ENCODE peak calls at places on chromosomes 11 and 22, in six cellular contexts. One of them, this sample, is unnamed.

GRCh38 chr11:114257621-114258558 is 38.3 kb upstream of the NNMT start:
- DNase-seq in GM12891: no peak
- DNase-seq in SK-N-SH: peak; percentile 81
- DNase-seq in GM12878: no peak
- DNase-seq in HepG2: peak; percentile 64
- DNase-seq in H1: peak; percentile 60
- DNase-seq in this sample: no peak

GRCh38 chr11:106471273-106471672 is 393.8 kb downstream of the AASDHPPT start:
- DNase-seq in HepG2: no peak
- DNase-seq in GM12891: no peak
- DNase-seq in H1: no peak
- DNase-seq in SK-N-SH: no peak
- DNase-seq in GM12878: no peak
- DNase-seq in this sample: no peak

GRCh38 chr11:134207538-134208239 is 16.1 kb downstream of the NCAPD3 start:
- DNase-seq in SK-N-SH: no peak
- DNase-seq in H1: peak; percentile 82
- DNase-seq in HepG2: peak; percentile 9
- DNase-seq in GM12878: no peak
- DNase-seq in GM12891: no peak
- DNase-seq in this sample: no peak

GRCh38 chr11:57312511-57313021 is 12.2 kb downstream of the TNKS1BP1 start:
- DNase-seq in GM12878: no peak
- DNase-seq in HepG2: no peak
- DNase-seq in H1: no peak
- DNase-seq in SK-N-SH: no peak
- DNase-seq in GM12891: no peak
- DNase-seq in this sample: no peak

GRCh38 chr11:63839508-63840355 is 822 bp downstream of the MARK2 start:
- DNase-seq in HepG2: no peak
- DNase-seq in GM12878: no peak
- DNase-seq in H1: no peak
- DNase-seq in GM12891: no peak
- DNase-seq in SK-N-SH: no peak
- DNase-seq in this sample: no peak

GRCh38 chr11:74470526-74470925 is 3.2 kb upstream of the KCNE3 start:
- DNase-seq in SK-N-SH: no peak
- DNase-seq in HepG2: no peak
- DNase-seq in GM12878: no peak
- DNase-seq in H1: no peak
- DNase-seq in GM12891: no peak
- DNase-seq in this sample: no peak

GRCh38 chr22:43566561-43567332 is 154.9 kb downstream of the MPPED1 start:
- DNase-seq in GM12891: no peak
- DNase-seq in GM12878: no peak
- DNase-seq in H1: no peak
- DNase-seq in HepG2: no peak
- DNase-seq in SK-N-SH: no peak
- DNase-seq in this sample: no peak

GRCh38 chr11:70625051-70625450 is 226.7 kb downstream of the CTTN start:
- DNase-seq in H1: no peak
- DNase-seq in SK-N-SH: no peak
- DNase-seq in GM12878: no peak
- DNase-seq in HepG2: no peak
- DNase-seq in GM12891: no peak
- DNase-seq in this sample: no peak

GRCh38 chr11:74265256-74265655 is 46.2 kb downstream of the P4HA3 start:
- DNase-seq in HepG2: no peak
- DNase-seq in SK-N-SH: no peak
- DNase-seq in H1: no peak
- DNase-seq in GM12891: no peak
- DNase-seq in GM12878: no peak
- DNase-seq in this sample: no peak

GRCh38 chr11:109350091-109350490 is 71.9 kb upstream of the C11orf87 start:
- DNase-seq in GM12891: no peak
- DNase-seq in HepG2: no peak
- DNase-seq in GM12878: no peak
- DNase-seq in SK-N-SH: no peak
- DNase-seq in H1: no peak
- DNase-seq in this sample: no peak

GRCh38 chr11:12560362-12560761 is 113.9 kb upstream of the TEAD1 start:
- DNase-seq in H1: no peak
- DNase-seq in GM12878: no peak
- DNase-seq in GM12891: no peak
- DNase-seq in SK-N-SH: no peak
- DNase-seq in HepG2: no peak
- DNase-seq in this sample: no peak

GRCh38 chr22:27431896-27432295 is 369.7 kb downstream of the MN1 start:
- DNase-seq in H1: no peak
- DNase-seq in SK-N-SH: no peak
- DNase-seq in GM12891: no peak
- DNase-seq in HepG2: no peak
- DNase-seq in GM12878: no peak
- DNase-seq in this sample: no peak

GRCh38 chr22:32733900-32734299 is 67.6 kb upstream of the TIMP3 start:
- DNase-seq in GM12891: no peak
- DNase-seq in H1: no peak
- DNase-seq in SK-N-SH: no peak
- DNase-seq in HepG2: no peak
- DNase-seq in GM12878: no peak
- DNase-seq in this sample: no peak

GRCh38 chr22:42905702-42906183 is 48.7 kb upstream of the ARFGAP3 start:
- DNase-seq in H1: no peak
- DNase-seq in SK-N-SH: peak; percentile 15
- DNase-seq in HepG2: no peak
- DNase-seq in GM12891: no peak
- DNase-seq in GM12878: no peak
- DNase-seq in this sample: no peak

GRCh38 chr11:947744-948143 is 22.1 kb downstream of the AP2A2 start:
- DNase-seq in SK-N-SH: no peak
- DNase-seq in H1: no peak
- DNase-seq in HepG2: peak; percentile 54
- DNase-seq in GM12878: no peak
- DNase-seq in GM12891: no peak
- DNase-seq in this sample: no peak

GRCh38 chr22:30947821-30948454 is 20.6 kb downstream of the MORC2 start:
- DNase-seq in HepG2: peak; percentile 26
- DNase-seq in GM12878: no peak
- DNase-seq in H1: no peak
- DNase-seq in GM12891: no peak
- DNase-seq in SK-N-SH: peak; percentile 38
- DNase-seq in this sample: no peak

GRCh38 chr22:27318516-27318915 is 483.0 kb downstream of the MN1 start:
- DNase-seq in SK-N-SH: no peak
- DNase-seq in H1: no peak
- DNase-seq in GM12878: no peak
- DNase-seq in GM12891: no peak
- DNase-seq in HepG2: no peak
- DNase-seq in this sample: no peak

GRCh38 chr11:1628506-1629325 is 859 bp upstream of the KRTAP5-5 start:
- DNase-seq in GM12891: peak; percentile 88
- DNase-seq in HepG2: peak; percentile 21
- DNase-seq in GM12878: no peak
- DNase-seq in SK-N-SH: peak; percentile 96
- DNase-seq in H1: peak; percentile 93
- DNase-seq in this sample: peak; percentile 73

DNA sequence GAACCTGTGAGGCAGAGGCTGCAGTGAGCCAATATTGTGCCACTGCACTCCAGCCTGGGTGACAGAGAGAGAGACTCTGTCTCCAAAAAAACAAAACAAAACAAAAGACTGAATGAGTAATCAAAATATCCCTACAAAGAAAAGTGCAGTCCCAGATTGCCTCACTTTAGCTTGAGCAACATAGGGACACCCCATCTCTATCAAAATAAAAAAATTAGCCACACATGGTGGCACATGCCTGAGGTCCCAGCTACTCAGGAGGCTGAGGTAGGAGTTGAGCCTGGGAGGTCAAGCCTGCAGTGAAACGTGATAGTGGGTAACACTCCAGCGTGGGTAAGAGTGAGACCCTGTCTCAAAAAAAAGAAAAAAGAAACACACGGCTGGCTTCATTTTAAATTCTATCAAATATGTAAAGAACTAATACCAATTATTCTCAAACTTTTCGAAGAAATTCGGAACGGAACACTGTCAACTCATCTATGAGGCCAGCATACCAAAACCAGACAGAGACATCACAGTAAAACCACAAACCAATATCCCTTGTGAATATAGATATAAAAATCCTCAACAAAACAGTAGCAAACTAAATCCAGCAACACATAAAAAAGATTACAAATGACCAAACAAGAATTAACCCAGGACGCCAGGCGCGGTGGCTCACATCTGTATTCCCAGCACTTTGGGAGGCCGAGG is 12.9 kb downstream of the CHEK2 start:
- DNase-seq in GM12891: no peak
- DNase-seq in HepG2: no peak
- DNase-seq in H1: no peak
- DNase-seq in GM12878: no peak
- DNase-seq in SK-N-SH: no peak
- DNase-seq in this sample: no peak
- TF ChIP-seq TAF1 in GM12891: no peak
- TF ChIP-seq TAF1 in HepG2: no peak
- TF ChIP-seq TAF1 in H1: no peak
- TF ChIP-seq TAF1 in GM12878: no peak
- TF ChIP-seq TAF1 in SK-N-SH: no peak
- TF ChIP-seq TAF1 in this sample: no peak

GRCh38 chr11:2885017-2885675 is 429 bp downstream of the CDKN1C start:
- DNase-seq in GM12891: no peak
- DNase-seq in HepG2: no peak
- DNase-seq in H1: no peak
- DNase-seq in GM12878: no peak
- DNase-seq in SK-N-SH: peak; percentile 87
- DNase-seq in this sample: no peak
- TF ChIP-seq TAF1 in GM12891: no peak
- TF ChIP-seq TAF1 in HepG2: no peak
- TF ChIP-seq TAF1 in H1: no peak
- TF ChIP-seq TAF1 in GM12878: no peak
- TF ChIP-seq TAF1 in SK-N-SH: no peak
- TF ChIP-seq TAF1 in this sample: no peak

GRCh38 chr11:101881586-101881985 is 33.2 kb upstream of the CEP126 start:
- DNase-seq in SK-N-SH: no peak
- DNase-seq in HepG2: no peak
- DNase-seq in GM12891: no peak
- DNase-seq in H1: no peak
- DNase-seq in GM12878: no peak
- DNase-seq in this sample: no peak

GRCh38 chr11:101885631-101886030 is 29.2 kb upstream of the CEP126 start:
- DNase-seq in SK-N-SH: no peak
- DNase-seq in HepG2: no peak
- DNase-seq in H1: no peak
- DNase-seq in GM12891: no peak
- DNase-seq in GM12878: no peak
- DNase-seq in this sample: no peak

DNA sequence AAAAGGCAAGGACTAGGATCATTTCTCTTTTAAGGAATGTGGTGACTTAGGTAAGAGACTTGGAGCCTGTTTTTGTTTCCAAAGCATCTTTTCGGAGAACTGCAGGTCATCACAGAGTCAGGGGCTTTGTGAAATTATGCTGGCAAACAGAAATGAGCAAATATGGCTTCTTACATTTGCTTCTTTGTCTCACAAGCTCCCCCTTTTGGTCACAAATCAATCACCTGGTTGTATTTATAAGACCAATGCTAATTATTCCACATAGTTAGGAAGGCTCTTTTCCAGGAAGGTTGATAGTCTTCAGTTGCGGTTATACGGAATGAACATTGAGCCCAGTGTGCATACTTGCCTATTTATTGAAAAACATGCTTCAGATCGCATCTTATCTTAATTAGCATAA is 34.6 kb upstream of the CEP126 start:
- DNase-seq in H1: no peak
- DNase-seq in HepG2: peak; percentile 75
- DNase-seq in SK-N-SH: peak; percentile 8
- DNase-seq in GM12878: no peak
- DNase-seq in GM12891: no peak
- DNase-seq in this sample: no peak
- TF ChIP-seq TAF1 in H1: no peak
- TF ChIP-seq TAF1 in HepG2: no peak
- TF ChIP-seq TAF1 in SK-N-SH: no peak
- TF ChIP-seq TAF1 in GM12878: no peak
- TF ChIP-seq TAF1 in GM12891: no peak
- TF ChIP-seq TAF1 in this sample: no peak

GRCh38 chr11:122746050-122746478 is 90.5 kb downstream of the UBASH3B start:
- DNase-seq in SK-N-SH: no peak
- DNase-seq in GM12891: peak; percentile 56
- DNase-seq in GM12878: peak; percentile 87
- DNase-seq in HepG2: no peak
- DNase-seq in H1: no peak
- DNase-seq in this sample: peak; percentile 52
- TF ChIP-seq TAF1 in SK-N-SH: no peak
- TF ChIP-seq TAF1 in GM12891: peak; percentile 48
- TF ChIP-seq TAF1 in GM12878: no peak
- TF ChIP-seq TAF1 in HepG2: no peak
- TF ChIP-seq TAF1 in H1: no peak
- TF ChIP-seq TAF1 in this sample: no peak